ENCODE peak calls at places on chromosomes 5 and 9, in four cellular contexts. Y is Panc1, K is brain microvascular endothelial cell, S is heart right ventricle. E is an unnamed sample.

GRCh38 chr5:158511454-158511853 is 588.3 kb downstream of the EBF1 start:
- DNase-seq in Y (no peak), K (no peak), S (no peak), E (no peak)

GRCh38 chr9:86354882-86355399 is 731 bp upstream of the TUT7 start:
- DNase-seq in Y (no peak), K (no peak), S (no peak), E (no peak)

GRCh38 chr5:51225671-51226419 is 157.4 kb upstream of the ISL1 start:
- DNase-seq in Y (no peak), K (no peak), S (no peak), E (no peak)

GRCh38 chr9:3756071-3756470 is 230.3 kb upstream of the RFX3 start:
- DNase-seq in Y (no peak), K (no peak), S (no peak), E (no peak)

GRCh38 chr9:27348785-27349489 is 52.0 kb upstream of the EQTN start:
- DNase-seq in Y (no peak), K (no peak), S (no peak), E (no peak)

GRCh38 chr9:130833324-130833990 is 1.6 kb upstream of the ABL1 start:
- DNase-seq in Y (no peak), K (no peak), S (no peak), E (no peak)

GRCh38 chr9:89177021-89177400 is 1.6 kb downstream of the SHC3 start:
- DNase-seq in Y (no peak), K (peak; percentile 50), S (no peak), E (no peak)

GRCh38 chr9:134406366-134407122 is 80.3 kb downstream of the RXRA start:
- DNase-seq in Y (no peak), K (no peak), S (peak; percentile 39), E (no peak)

GRCh38 chr5:35087971-35088370 is 40.2 kb upstream of the AGXT2 start:
- DNase-seq in Y (no peak), K (peak; percentile 17), S (no peak), E (no peak)

GRCh38 chr5:36444582-36444999 is 142.9 kb upstream of the RANBP3L start:
- DNase-seq in Y (no peak), K (no peak), S (peak; percentile 38), E (no peak)

GRCh38 chr9:123998970-123999621 is 12.5 kb upstream of the LHX2 start:
- DNase-seq in Y (no peak), K (no peak), S (no peak), E (no peak)

GRCh38 chr9:123998278-123998925 is 13.2 kb upstream of the LHX2 start:
- DNase-seq in Y (no peak), K (no peak), S (no peak), E (no peak)

GRCh38 chr9:124000784-124001444 is 10.7 kb upstream of the LHX2 start:
- DNase-seq in Y (no peak), K (no peak), S (no peak), E (no peak)

GRCh38 chr9:124000161-124000783 is 11.3 kb upstream of the LHX2 start:
- DNase-seq in Y (no peak), K (no peak), S (no peak), E (no peak)

GRCh38 chr9:123999668-124000067 is 11.9 kb upstream of the LHX2 start:
- DNase-seq in Y (no peak), K (no peak), S (no peak), E (no peak)
- H3K4me3 ChIP-seq in Y (no peak overlapping the region), K (no peak overlapping the region), S (no peak overlapping the region), E (no peak overlapping the region)

GRCh38 chr9:91839926-91840464 is 110.0 kb downstream of the ROR2 start:
- DNase-seq in Y (no peak), K (no peak), S (no peak), E (no peak)

GRCh38 chr9:91836515-91836914 is 113.5 kb downstream of the ROR2 start:
- DNase-seq in Y (no peak), K (no peak), S (no peak), E (no peak)

GRCh38 chr9:91835632-91836031 is 114.4 kb downstream of the ROR2 start:
- DNase-seq in Y (no peak), K (no peak), S (no peak), E (no peak)

GRCh38 chr9:91840469-91840868 is 109.6 kb downstream of the ROR2 start:
- DNase-seq in Y (no peak), K (no peak), S (no peak), E (no peak)

GRCh38 chr9:91837982-91838731 is 111.9 kb downstream of the ROR2 start:
- DNase-seq in Y (no peak), K (no peak), S (peak; percentile 31), E (no peak)
- H3K4me3 ChIP-seq in Y (no peak overlapping the region), K (no peak overlapping the region), S (peak overlapping the region; percentile 16), E (no peak overlapping the region)

GRCh38 chr5:173354645-173355044 is 26.4 kb upstream of the STC2 start:
- DNase-seq in Y (no peak), K (no peak), S (no peak), E (no peak)

GRCh38 chr5:173353070-173353379 is 24.8 kb upstream of the STC2 start:
- DNase-seq in Y (no peak), K (no peak), S (no peak), E (no peak)

DNA sequence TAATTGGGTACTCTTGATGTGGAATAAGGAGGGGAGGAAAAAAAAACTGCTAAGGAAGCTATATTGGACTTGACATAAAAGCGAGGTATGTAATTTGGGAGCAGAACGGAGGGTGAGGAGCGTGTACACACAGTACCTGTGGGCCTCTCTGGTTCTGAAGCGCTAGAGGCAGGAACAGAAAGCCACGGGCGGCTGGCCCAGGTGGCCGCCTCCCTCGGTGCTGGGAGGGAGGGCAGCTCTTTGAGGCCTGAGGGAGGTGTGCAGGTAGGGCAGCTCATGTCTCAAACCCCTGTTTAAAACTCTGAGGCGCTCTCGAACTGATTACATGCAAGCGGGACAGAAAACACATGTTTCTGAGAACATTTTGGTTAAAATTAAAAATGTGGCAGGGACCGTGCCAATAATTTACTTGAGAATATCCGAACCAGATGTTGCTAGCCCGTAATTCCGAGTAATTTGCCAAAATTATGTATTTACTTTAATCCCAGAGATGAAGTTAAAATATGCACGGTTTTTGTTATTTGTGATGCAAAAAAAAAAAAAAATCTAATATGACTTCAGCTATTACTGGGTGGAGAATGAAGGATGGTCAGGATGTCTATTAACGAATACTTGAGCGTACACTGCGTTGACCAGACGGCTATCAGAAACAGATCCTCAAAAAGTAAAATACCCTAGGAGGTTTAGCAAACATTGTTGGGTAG is 24.3 kb upstream of the STC2 start:
- DNase-seq in Y (no peak), K (no peak), S (no peak), E (no peak)
- H3K4me3 ChIP-seq in Y (no peak overlapping the region), K (no peak overlapping the region), S (no peak overlapping the region), E (no peak overlapping the region)

DNA sequence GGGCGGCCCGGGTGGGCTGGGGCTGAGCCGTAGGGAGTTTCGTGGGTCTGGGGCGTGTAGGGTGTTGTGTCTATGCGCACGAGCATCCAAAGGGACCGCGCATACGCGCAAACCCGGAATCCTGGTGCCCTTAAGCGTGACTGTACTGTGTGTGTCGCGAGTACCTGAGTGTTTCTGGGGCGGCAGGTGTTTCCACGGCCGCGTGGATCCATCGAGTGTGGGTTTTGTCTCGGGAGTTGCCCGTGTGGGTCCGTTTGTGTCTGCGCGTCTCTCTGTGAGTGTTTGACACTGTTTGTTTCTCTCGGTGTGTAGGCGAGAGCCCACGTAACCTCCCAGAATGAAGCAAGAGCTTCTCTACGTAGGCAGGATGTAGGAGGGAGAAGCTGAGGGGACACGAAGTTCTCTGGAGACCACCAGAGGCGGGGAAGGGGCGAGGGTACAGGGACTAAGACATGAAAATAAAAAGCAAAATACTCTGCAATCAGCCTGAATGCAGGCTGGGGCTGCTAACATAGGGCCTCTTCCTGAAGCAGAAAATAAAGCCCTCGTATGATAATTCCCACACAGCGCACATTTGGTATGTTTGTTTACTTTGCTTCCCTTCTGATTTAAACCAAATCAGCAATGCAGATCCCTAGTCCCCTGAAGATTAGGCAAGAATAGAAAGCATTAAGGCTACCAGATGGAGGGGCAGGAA is 583 bp upstream of the BRINP1 start:
- DNase-seq in Y (no peak), K (no peak), S (no peak), E (no peak)
- H3K4me3 ChIP-seq in Y (no peak overlapping the region), K (peak overlapping the region; percentile 5), S (peak overlapping the region; percentile 33), E (no peak overlapping the region)

GRCh38 chr5:177355162-177355867 is 2.4 kb upstream of the RGS14 start:
- DNase-seq in Y (no peak), K (no peak), S (no peak), E (no peak)

GRCh38 chr5:177355868-177356168 is 1.9 kb upstream of the RGS14 start:
- DNase-seq in Y (no peak), K (no peak), S (no peak), E (no peak)

GRCh38 chr5:177358333-177358939 is 712 bp downstream of the RGS14 start:
- DNase-seq in Y (no peak), K (no peak), S (no peak), E (no peak)

GRCh38 chr5:177357459-177358332 is at the start of gene RGS14:
- DNase-seq in Y (no peak), K (peak; percentile 36), S (no peak), E (no peak)

DNA sequence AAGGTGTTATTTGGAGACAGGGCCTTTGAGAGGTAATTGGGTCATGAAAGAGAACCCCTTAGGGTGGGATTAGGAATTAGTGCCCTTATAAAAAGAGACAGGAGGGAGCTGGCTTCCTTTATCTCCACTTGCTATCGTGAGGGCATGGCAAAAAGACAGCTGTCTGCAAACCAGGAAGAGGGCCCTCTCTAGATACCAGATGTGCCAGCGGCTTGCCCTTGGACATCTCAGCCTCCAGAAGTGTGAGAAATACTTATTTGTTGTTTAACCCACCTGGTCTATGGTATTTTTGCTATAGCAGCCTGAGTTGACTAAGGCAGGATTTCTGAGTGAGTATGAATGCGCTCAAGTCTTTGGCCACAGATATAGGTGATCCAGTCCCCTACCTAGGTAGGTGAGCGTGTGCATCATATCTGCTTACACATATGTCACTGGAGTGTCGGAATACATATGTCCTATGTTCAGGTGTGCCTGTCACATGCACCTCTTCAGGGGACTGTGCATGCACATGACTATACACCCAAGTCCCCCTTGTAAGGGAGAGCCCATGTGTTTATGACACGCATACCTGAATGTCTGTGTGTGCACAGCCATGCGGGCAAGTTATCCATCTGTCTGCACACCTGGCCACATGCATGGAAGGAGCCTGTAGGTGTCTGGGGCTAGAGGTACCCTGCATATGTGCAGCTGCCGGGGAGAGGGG is 817 bp upstream of the RGS14 start:
- DNase-seq in Y (no peak), K (no peak), S (no peak), E (no peak)
- H3K4me3 ChIP-seq in Y (no peak overlapping the region), K (no peak overlapping the region), S (no peak overlapping the region), E (no peak overlapping the region)

DNA sequence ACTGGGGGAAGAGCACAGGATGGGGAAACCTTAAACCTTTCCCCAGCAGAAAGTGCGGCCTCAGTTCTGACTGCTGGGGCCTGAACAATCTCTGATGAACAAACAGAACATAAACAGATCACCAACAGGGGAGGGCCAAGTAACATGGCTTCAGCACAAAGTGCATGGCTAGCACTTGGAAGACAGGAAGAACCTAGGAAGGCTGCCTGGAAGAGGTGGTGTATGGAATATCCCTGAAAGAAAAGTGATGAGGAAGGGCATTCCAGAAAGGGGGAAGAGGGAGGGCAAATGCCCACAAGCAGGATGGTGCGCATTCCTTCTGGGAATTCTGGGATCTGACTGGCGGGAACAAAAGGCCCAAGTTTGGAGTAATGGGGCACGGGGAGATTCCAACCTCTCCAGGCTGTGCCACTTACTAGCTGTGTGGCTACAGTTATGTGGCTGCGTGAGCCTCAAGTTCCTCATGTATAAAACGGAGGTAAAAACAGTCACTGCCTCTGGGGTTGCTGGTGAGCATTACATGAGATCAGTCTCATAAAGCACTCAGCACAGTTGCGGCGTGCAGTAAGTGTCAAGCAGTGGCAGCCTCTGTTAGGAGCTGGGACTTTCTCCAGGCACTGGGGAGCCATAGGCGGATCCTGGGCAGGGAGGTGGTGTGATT is 1.6 kb downstream of the PDGFRB start:
- DNase-seq in Y (no peak), K (peak; percentile 85), S (no peak), E (peak; percentile 87)
- H3K4me3 ChIP-seq in Y (peak overlapping the region; percentile 37), K (peak overlapping the region; percentile 90), S (peak overlapping the region; percentile 51), E (peak overlapping the region; percentile 43)